ENCODE peak calls at places on chromosomes 7 and 10, in four cellular contexts. M, R, O and C are unnamed samples.

GRCh38 chr10:114970515-114970914 is 32.5 kb downstream of the TRUB1 start:
- DNase-seq in M (no peak), R (peak), O (no peak), C (no peak)

GRCh38 chr10:30738416-30738815 is 108.9 kb upstream of the LYZL2 start:
- DNase-seq in M (no peak), R (no peak), O (no peak), C (no peak)

GRCh38 chr10:114642729-114643128 is 15.3 kb downstream of the ABLIM1 start:
- DNase-seq in M (no peak), R (no peak), O (no peak), C (no peak)

GRCh38 chr10:26821699-26822542 is 38.8 kb downstream of the ABI1 start:
- DNase-seq in M (no peak), R (no peak), O (no peak), C (no peak)

GRCh38 chr10:92284112-92284704 is 6.7 kb downstream of the CPEB3 start:
- DNase-seq in M (no peak), R (no peak), O (no peak), C (no peak)

GRCh38 chr10:121088524-121088923 is 237.4 kb downstream of the WDR11 start:
- DNase-seq in M (no peak), R (peak), O (no peak), C (no peak)

GRCh38 chr7:70890147-70890969 is 241.6 kb upstream of the GALNT17 start:
- DNase-seq in M (no peak), R (no peak), O (no peak), C (no peak)

GRCh38 chr7:121621947-121622346 is 225.8 kb upstream of the FAM3C start:
- DNase-seq in M (no peak), R (no peak), O (no peak), C (no peak)

GRCh38 chr7:116166167-116166566 is 44.2 kb upstream of the TES start:
- DNase-seq in M (no peak), R (no peak), O (no peak), C (no peak)

GRCh38 chr10:97889461-97890265 is 40.0 kb downstream of the GOLGA7B start:
- DNase-seq in M (peak), R (peak), O (no peak), C (no peak)

GRCh38 chr10:2700626-2701305 is 366.6 kb upstream of the PFKP start:
- DNase-seq in M (no peak), R (no peak), O (no peak), C (no peak)

GRCh38 chr7:46600340-46600739 is 679.3 kb upstream of the IGFBP3 start:
- DNase-seq in M (no peak), R (no peak), O (no peak), C (no peak)

GRCh38 chr10:110746254-110746826 is 102.2 kb downstream of the RBM20 start:
- DNase-seq in M (peak), R (peak), O (peak), C (no peak)

GRCh38 chr7:155660059-155660757 is 15.7 kb downstream of the RBM33 start:
- DNase-seq in M (no peak), R (peak), O (no peak), C (no peak)

GRCh38 chr10:119734396-119735332 is 8.8 kb downstream of the INPP5F start:
- DNase-seq in M (no peak), R (no peak), O (no peak), C (no peak)

GRCh38 chr10:22702348-22702747 is 12.0 kb downstream of the PIP4K2A start:
- DNase-seq in M (no peak), R (no peak), O (no peak), C (no peak)

GRCh38 chr7:54729096-54729495 is 29.9 kb downstream of the SEC61G start:
- DNase-seq in M (no peak), R (no peak), O (no peak), C (no peak)

GRCh38 chr10:131031346-131031745 is 280.2 kb downstream of the TCERG1L start:
- DNase-seq in M (no peak), R (no peak), O (no peak), C (no peak)

GRCh38 chr7:23471090-23471859 is 984 bp upstream of the IGF2BP3 start:
- DNase-seq in M (peak), R (peak), O (peak), C (no peak)

GRCh38 chr7:38451840-38452239 is 178.4 kb upstream of the TARP start:
- DNase-seq in M (no peak), R (peak), O (peak), C (no peak)